ENCODE peak calls at places on chromosomes 7 and 10, in five cellular contexts. I is neuronal stem cell, Q is H9, Z is trophoblast cell, L is H1. U is an unnamed sample.

GRCh38 chr10:82171899-82172298 is 296.9 kb downstream of the NRG3 start:
- DNase-seq in I (no peak), Q (no peak), Z (no peak), L (no peak), U (no peak)

GRCh38 chr7:149642579-149642978 is 130.8 kb downstream of the ZNF467 start:
- DNase-seq in I (no peak), Q (no peak), Z (no peak), L (no peak), U (no peak)

GRCh38 chr7:43460733-43461348 is 122.1 kb upstream of the STK17A start:
- DNase-seq in I (no peak), Q (no peak), Z (no peak), L (no peak), U (no peak)

GRCh38 chr10:124743188-124744046 is 761 bp downstream of the FAM53B start:
- DNase-seq in I (peak), Q (no peak), Z (peak), L (no peak), U (peak)

GRCh38 chr10:114401195-114401741 is 3.0 kb downstream of the AFAP1L2 start:
- DNase-seq in I (no peak), Q (no peak), Z (no peak), L (no peak), U (peak)

GRCh38 chr7:143308632-143309031 is 7.3 kb upstream of the CLCN1 start:
- DNase-seq in I (no peak), Q (no peak), Z (no peak), L (no peak), U (no peak)

GRCh38 chr10:20768849-20769248 is 128.3 kb downstream of the NEBL start:
- DNase-seq in I (peak), Q (no peak), Z (peak), L (no peak), U (peak)

GRCh38 chr10:128684215-128684614 is 558.0 kb upstream of the MKI67 start:
- DNase-seq in I (no peak), Q (no peak), Z (no peak), L (no peak), U (no peak)

GRCh38 chr10:58662314-58662713 is 149.6 kb downstream of the BICC1 start:
- DNase-seq in I (no peak), Q (no peak), Z (peak), L (no peak), U (peak)

GRCh38 chr7:83930262-83930661 is 264.3 kb downstream of the SEMA3A start:
- DNase-seq in I (no peak), Q (no peak), Z (no peak), L (no peak), U (no peak)

GRCh38 chr7:107386543-107386900 is 83.3 kb upstream of the GPR22 start:
- DNase-seq in I (no peak), Q (no peak), Z (no peak), L (no peak), U (peak)

GRCh38 chr7:103094102-103094501 is 19.2 kb downstream of the ARMC10 start:
- DNase-seq in I (no peak), Q (no peak), Z (no peak), L (no peak), U (no peak)

GRCh38 chr10:121696854-121697253 is 98.6 kb upstream of the FGFR2 start:
- DNase-seq in I (no peak), Q (peak), Z (peak), L (peak), U (peak)

GRCh38 chr7:5546626-5547025 is 123.0 kb upstream of the TNRC18 start:
- DNase-seq in I (no peak), Q (no peak), Z (no peak), L (no peak), U (no peak)

GRCh38 chr7:30699706-30700495 is 17.6 kb upstream of the CRHR2 start:
- DNase-seq in I (no peak), Q (peak), Z (no peak), L (no peak), U (no peak)

GRCh38 chr7:71229201-71229600 is 97.3 kb downstream of the GALNT17 start:
- DNase-seq in I (no peak), Q (no peak), Z (no peak), L (no peak), U (no peak)

GRCh38 chr7:102916881-102917280 is 4.1 kb downstream of the LRRC17 start:
- DNase-seq in I (no peak), Q (no peak), Z (no peak), L (no peak), U (no peak)

GRCh38 chr10:27696466-27696865 is 49.2 kb downstream of the MKX start:
- DNase-seq in I (no peak), Q (no peak), Z (peak), L (no peak), U (no peak)

GRCh38 chr10:50470345-50470744 is 153.4 kb downstream of the SGMS1 start:
- DNase-seq in I (no peak), Q (no peak), Z (no peak), L (no peak), U (no peak)

GRCh38 chr10:52900564-52900963 is 128.0 kb upstream of the MBL2 start:
- DNase-seq in I (no peak), Q (no peak), Z (no peak), L (no peak), U (no peak)

GRCh38 chr7:98398567-98399372 is 2.1 kb downstream of the BAIAP2L1 start:
- DNase-seq in I (no peak), Q (no peak), Z (peak), L (no peak), U (peak)
- H2BK5ac ChIP-seq in I (no peak), Q (no peak), Z (no peak), L (no peak), U (no peak)

GRCh38 chr10:4527281-4527960 is 298.6 kb upstream of the AKR1E2 start:
- DNase-seq in I (no peak), Q (no peak), Z (no peak), L (no peak), U (no peak)

GRCh38 chr10:4526426-4526825 is 299.6 kb upstream of the AKR1E2 start:
- DNase-seq in I (no peak), Q (no peak), Z (no peak), L (no peak), U (no peak)

GRCh38 chr10:4519691-4520402 is 306.2 kb upstream of the AKR1E2 start:
- DNase-seq in I (no peak), Q (no peak), Z (peak), L (no peak), U (peak)

GRCh38 chr10:4525095-4525494 is 300.9 kb upstream of the AKR1E2 start:
- DNase-seq in I (no peak), Q (no peak), Z (no peak), L (no peak), U (no peak)

GRCh38 chr10:4522296-4523000 is 303.6 kb upstream of the AKR1E2 start:
- DNase-seq in I (no peak), Q (no peak), Z (no peak), L (no peak), U (no peak)
- H2BK12ac ChIP-seq in I (no peak), Q (no peak), Z (no peak), L (no peak), U (no peak)

GRCh38 chr10:129972966-129973673 is 9.0 kb upstream of the EBF3 start:
- DNase-seq in I (no peak), Q (no peak), Z (no peak), L (no peak), U (no peak)

GRCh38 chr10:129970404-129971364 is 6.6 kb upstream of the EBF3 start:
- DNase-seq in I (peak), Q (no peak), Z (no peak), L (no peak), U (no peak)

GRCh38 chr10:129972145-129972965 is 8.3 kb upstream of the EBF3 start:
- DNase-seq in I (peak), Q (no peak), Z (no peak), L (no peak), U (no peak)

GRCh38 chr10:129969528-129970264 is 5.6 kb upstream of the EBF3 start:
- DNase-seq in I (peak), Q (no peak), Z (no peak), L (no peak), U (no peak)

GRCh38 chr10:129971381-129972144 is 7.5 kb upstream of the EBF3 start:
- DNase-seq in I (peak), Q (peak), Z (peak), L (no peak), U (peak)
- H2BK5ac ChIP-seq in I (no peak), Q (no peak), Z (no peak), L (no peak), U (no peak)

GRCh38 chr10:11397077-11397476 is 214.4 kb downstream of the USP6NL start:
- DNase-seq in I (no peak), Q (no peak), Z (no peak), L (no peak), U (no peak)

GRCh38 chr10:11395581-11396310 is 215.7 kb downstream of the USP6NL start:
- DNase-seq in I (no peak), Q (no peak), Z (peak), L (no peak), U (no peak)

GRCh38 chr10:11397566-11397965 is 213.9 kb downstream of the USP6NL start:
- DNase-seq in I (no peak), Q (no peak), Z (no peak), L (no peak), U (no peak)

GRCh38 chr10:11396311-11396960 is 215.0 kb downstream of the USP6NL start:
- DNase-seq in I (no peak), Q (no peak), Z (peak), L (no peak), U (no peak)

DNA sequence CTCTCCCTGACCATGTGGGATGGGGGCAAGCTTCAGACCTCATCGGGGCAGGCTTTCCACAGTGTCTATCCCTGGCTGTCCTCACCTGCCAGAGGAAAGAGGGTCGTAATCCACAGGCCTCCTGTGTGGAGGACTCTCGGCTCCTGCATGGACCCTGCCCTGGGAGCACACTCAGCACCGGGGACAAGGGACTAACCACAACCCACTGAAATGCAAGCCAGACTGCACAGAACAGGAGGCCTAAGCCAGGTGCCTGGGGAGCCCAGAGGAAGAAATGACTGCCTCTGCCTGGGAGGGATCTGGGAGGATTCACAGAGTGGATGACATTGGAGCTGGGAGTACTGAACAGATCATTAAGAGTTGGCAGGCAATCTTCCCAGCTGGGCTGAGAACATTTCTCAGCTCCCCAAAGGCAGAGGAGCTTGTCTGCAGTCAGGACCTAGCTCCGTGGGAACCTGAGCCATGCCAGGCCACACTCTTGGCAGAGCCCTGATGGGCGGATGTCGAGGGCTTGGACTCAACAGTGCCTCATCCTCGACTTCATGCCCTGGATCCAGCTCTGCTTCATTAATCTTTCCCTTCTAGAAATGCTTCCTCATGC is 213.4 kb downstream of the USP6NL start:
- DNase-seq in I (no peak), Q (no peak), Z (no peak), L (no peak), U (no peak)
- H2BK12ac ChIP-seq in I (no peak), Q (no peak), Z (no peak), L (no peak), U (no peak)

DNA sequence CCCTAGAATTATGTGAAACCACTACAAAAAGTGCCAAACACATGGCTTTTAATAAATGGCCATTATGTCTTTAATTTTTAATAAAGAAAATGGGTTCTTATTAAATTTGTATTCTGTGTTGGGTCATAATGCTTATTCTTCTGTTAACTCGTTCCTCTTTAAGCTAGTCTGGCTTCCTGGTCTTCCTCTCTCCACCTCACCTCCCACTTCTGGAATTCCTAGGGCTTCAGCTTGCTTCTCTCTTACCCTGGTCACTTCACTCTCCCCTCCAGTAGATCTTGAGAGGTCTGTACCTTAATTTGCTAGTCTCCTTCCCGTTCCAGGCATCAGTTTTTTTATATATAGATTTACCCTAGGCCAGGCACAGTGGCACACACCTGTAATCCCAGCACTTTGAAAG is 111.2 kb downstream of the RALA start:
- DNase-seq in I (no peak), Q (no peak), Z (no peak), L (no peak), U (no peak)
- H2BK5ac ChIP-seq in I (no peak), Q (no peak), Z (no peak), L (no peak), U (no peak)

DNA sequence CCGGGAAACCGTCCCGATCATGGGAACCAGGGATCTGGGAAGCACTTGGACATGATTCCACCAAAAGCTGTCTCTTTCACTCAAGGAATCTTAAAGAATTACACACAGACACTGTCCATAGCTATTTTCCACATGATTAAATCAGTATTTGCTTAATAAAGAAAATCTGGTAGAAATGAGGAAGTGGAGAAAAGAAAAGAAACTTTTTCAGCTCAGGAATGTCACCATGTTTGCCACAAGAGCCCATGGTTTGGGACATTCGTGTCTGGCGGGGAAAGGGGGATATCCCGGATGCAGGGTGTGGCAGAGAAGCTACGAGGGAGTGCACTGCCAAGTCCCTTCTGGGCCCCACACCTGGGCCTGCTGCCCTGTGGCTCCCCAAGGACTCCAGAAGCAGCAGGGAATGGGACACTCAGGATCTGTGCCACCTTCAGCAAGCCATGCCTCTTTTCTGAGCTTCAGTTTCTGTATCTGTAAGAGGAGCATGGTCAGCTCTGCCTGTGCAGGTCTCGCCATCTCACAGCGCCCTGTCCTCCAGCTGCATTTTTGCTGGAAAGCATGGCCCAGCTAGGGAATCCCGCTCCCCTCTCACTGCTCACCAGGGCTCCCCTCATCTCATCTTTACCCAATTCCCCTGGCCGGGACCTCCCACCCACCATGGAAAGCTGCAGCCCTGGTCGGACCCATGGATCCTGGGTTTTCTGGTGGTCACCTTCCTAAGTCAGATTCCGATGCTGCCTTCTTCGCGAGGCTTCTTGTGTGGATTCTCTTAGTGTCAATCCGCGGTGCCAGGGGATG is 225.2 kb upstream of the GRB10 start:
- DNase-seq in I (no peak), Q (no peak), Z (no peak), L (no peak), U (no peak)
- H2BK12ac ChIP-seq in I (no peak), Q (no peak), Z (no peak), L (no peak), U (no peak)